ENCODE peak calls at places on chromosomes 12 and 14, in six cellular contexts. A, K, H, Y, V and B are unnamed samples.

GRCh38 chr12:69515394-69515793 is 45.2 kb downstream of the FRS2 start:
- DNase-seq in A (no peak), K (no peak), H (no peak), Y (no peak), V (no peak), B (no peak)

GRCh38 chr12:31959701-31960391 is 631 bp downstream of the RESF1 start:
- DNase-seq in A (peak; percentile 47), K (peak; percentile 1), H (peak; percentile 92), Y (peak; percentile 17), V (peak; percentile 75), B (no peak)

GRCh38 chr12:121345151-121345810 is 6.9 kb downstream of the ANAPC5 start:
- DNase-seq in A (no peak), K (no peak), H (no peak), Y (no peak), V (no peak), B (no peak)

GRCh38 chr14:76908834-76909233 is 82.6 kb downstream of the LRRC74A start:
- DNase-seq in A (peak; percentile 90), K (no peak), H (no peak), Y (no peak), V (no peak), B (no peak)

GRCh38 chr14:34237098-34237497 is 224.9 kb downstream of the SPTSSA start:
- DNase-seq in A (no peak), K (no peak), H (no peak), Y (no peak), V (no peak), B (no peak)

GRCh38 chr14:74825008-74825407 is 50.9 kb downstream of the PROX2 start:
- DNase-seq in A (no peak), K (no peak), H (no peak), Y (no peak), V (no peak), B (peak; percentile 14)

GRCh38 chr12:663293-663871 is at the start of gene NINJ2:
- DNase-seq in A (no peak), K (no peak), H (peak; percentile 82), Y (no peak), V (peak; percentile 30), B (no peak)

GRCh38 chr12:3418609-3419469 is 72.2 kb upstream of the PRMT8 start:
- DNase-seq in A (no peak), K (no peak), H (no peak), Y (no peak), V (no peak), B (no peak)

GRCh38 chr14:68911594-68912227 is 67.4 kb downstream of the ACTN1 start:
- DNase-seq in A (peak; percentile 52), K (no peak), H (peak; percentile 94), Y (peak; percentile 89), V (peak; percentile 71), B (no peak)

GRCh38 chr14:34187061-34187460 is 236.2 kb upstream of the EGLN3 start:
- DNase-seq in A (no peak), K (no peak), H (no peak), Y (no peak), V (no peak), B (no peak)

GRCh38 chr14:22549981-22550670 is 38.9 kb downstream of the DAD1 start:
- DNase-seq in A (no peak), K (no peak), H (no peak), Y (no peak), V (no peak), B (no peak)

GRCh38 chr14:50795909-50796308 is 35.1 kb downstream of the NIN start:
- DNase-seq in A (no peak), K (no peak), H (no peak), Y (no peak), V (no peak), B (no peak)

GRCh38 chr14:76514599-76514998 is 138.7 kb downstream of the ESRRB start:
- DNase-seq in A (peak; percentile 68), K (no peak), H (no peak), Y (no peak), V (no peak), B (no peak)

GRCh38 chr14:92959761-92960680 is 37.1 kb downstream of the CHGA start:
- DNase-seq in A (no peak), K (no peak), H (no peak), Y (no peak), V (no peak), B (no peak)

GRCh38 chr12:48165089-48166031 is 8.0 kb upstream of the ASB8 start:
- DNase-seq in A (peak; percentile 53), K (no peak), H (no peak), Y (peak; percentile 28), V (no peak), B (no peak)

GRCh38 chr12:68910128-68910527 is 22.8 kb downstream of the CPM start:
- DNase-seq in A (no peak), K (no peak), H (no peak), Y (no peak), V (no peak), B (no peak)